ENCODE peak calls at places on chromosomes 4 and X, in nine cellular contexts. O is body of pancreas; F is LHCN-M2; W is amygdala; P is CD8-positive, alpha-beta T cell; I is SK-N-DZ; H is Right ventricle myocardium superior; D is psoas muscle; E is effector CD8-positive, alpha-beta T cell. R is an unnamed sample.

GRCh38 chr4:54800831-54801530 is 143.2 kb downstream of the KIT start:
- DNase-seq in D (no peak), W (no peak), E (no peak), H (no peak), I (no peak), F (no peak), O (no peak), P (no peak), R (no peak)

GRCh38 chr4:43275779-43276178 is 383.3 kb downstream of the GRXCR1 start:
- DNase-seq in E (no peak), P (no peak), O (no peak), I (no peak), H (no peak), F (no peak), W (no peak), D (no peak), R (no peak)

GRCh38 chr4:168480991-168481588 is 798 bp upstream of the DDX60L start:
- DNase-seq in P (peak), W (no peak), E (peak), O (peak), I (no peak), H (no peak), F (peak), D (no peak), R (no peak)

GRCh38 chrX:129769467-129770154 is 10.1 kb upstream of the SASH3 start:
- DNase-seq in I (no peak), O (no peak), F (no peak), W (no peak), E (peak), D (no peak), P (peak), H (no peak), R (no peak)

GRCh38 chr4:89708903-89709361 is 128.0 kb downstream of the SNCA start:
- DNase-seq in P (no peak), I (no peak), D (no peak), H (no peak), W (peak), E (no peak), O (no peak), F (peak), R (no peak)

GRCh38 chr4:168859888-168860694 is 150.0 kb downstream of the CBR4 start:
- DNase-seq in D (no peak), H (no peak), I (no peak), W (no peak), P (no peak), F (no peak), O (no peak), E (no peak), R (no peak)

GRCh38 chrX:48666649-48667048 is 16.9 kb upstream of the WAS start:
- DNase-seq in F (no peak), W (no peak), O (no peak), H (no peak), E (no peak), D (no peak), P (no peak), I (no peak), R (no peak)

GRCh38 chrX:49840679-49841078 is 11.6 kb downstream of the PAGE4 start:
- DNase-seq in D (peak), I (peak), F (peak), H (peak), O (peak), E (peak), P (peak), W (peak), R (peak)

GRCh38 chr4:7007944-7008343 is 35.2 kb upstream of the TADA2B start:
- DNase-seq in O (no peak), F (peak), P (no peak), W (no peak), H (no peak), D (no peak), E (no peak), I (no peak), R (no peak)

GRCh38 chr4:36394352-36394903 is 113.0 kb downstream of the DTHD1 start:
- DNase-seq in I (no peak), F (no peak), D (no peak), O (no peak), E (no peak), H (no peak), P (peak), W (no peak), R (no peak)

GRCh38 chrX:13142891-13143290 is 98.5 kb upstream of the FAM9C start:
- DNase-seq in W (no peak), E (no peak), O (peak), D (no peak), I (no peak), F (no peak), P (no peak), H (no peak), R (no peak)

GRCh38 chr4:155941085-155941484 is 12.6 kb downstream of the CTSO start:
- DNase-seq in I (no peak), W (no peak), O (no peak), E (no peak), F (no peak), D (no peak), H (no peak), P (no peak), R (no peak)

GRCh38 chr4:140968371-140968770 is 164.9 kb downstream of the RNF150 start:
- DNase-seq in F (no peak), P (no peak), E (no peak), W (no peak), O (no peak), H (no peak), D (no peak), I (no peak), R (no peak)

GRCh38 chr4:9781343-9782135 is at the start of gene DRD5:
- DNase-seq in P (no peak), D (no peak), W (no peak), I (no peak), F (no peak), O (no peak), H (no peak), E (no peak), R (no peak)

GRCh38 chrX:120140293-120140981 is 18.0 kb upstream of the RHOXF2 start:
- DNase-seq in O (peak), P (no peak), D (no peak), W (no peak), E (no peak), H (no peak), F (no peak), I (no peak), R (no peak)

R was measured in right cardiac atrium.